ENCODE peak calls at places on chromosomes 6 and 20, in ten cellular contexts. E is LoVo; Y is posterior vena cava; I is activated CD4-positive, CD25-positive, alpha-beta regulatory T cell; Q is CD8-positive, alpha-beta memory T cell; G is type B pancreatic cell; U is NCI-H2081; T is brain microvascular endothelial cell; S is AG09309; R is activated naive CD4-positive, alpha-beta T cell. K is an unnamed sample.

GRCh38 chr6:35723587-35723986 is 13.2 kb upstream of the ARMC12 start:
- DNase-seq in E (no peak), Y (peak), I (no peak), Q (no peak), G (no peak), U (no peak), T (no peak), S (no peak), R (no peak), K (no peak)

GRCh38 chr6:168075216-168075615 is 3.8 kb downstream of the FRMD1 start:
- DNase-seq in E (no peak), Y (no peak), I (no peak), Q (no peak), G (no peak), U (no peak), T (no peak), S (no peak), R (no peak), K (no peak)

GRCh38 chr20:50023116-50023802 is 40.5 kb downstream of the SNAI1 start:
- DNase-seq in E (no peak), Y (no peak), I (no peak), Q (no peak), G (no peak), U (no peak), T (no peak), S (no peak), R (no peak), K (no peak)

GRCh38 chr20:5920581-5920980 is 29.8 kb downstream of the TRMT6 start:
- DNase-seq in E (no peak), Y (no peak), I (no peak), Q (no peak), G (no peak), U (no peak), T (no peak), S (no peak), R (no peak), K (no peak)

GRCh38 chr6:44701038-44701636 is 313.6 kb downstream of the CDC5L start:
- DNase-seq in E (no peak), Y (no peak), I (no peak), Q (no peak), G (no peak), U (no peak), T (no peak), S (no peak), R (no peak), K (no peak)

GRCh38 chr6:21219241-21219640 is 374.3 kb upstream of the SOX4 start:
- DNase-seq in E (no peak), Y (no peak), I (no peak), Q (no peak), G (no peak), U (no peak), T (no peak), S (no peak), R (no peak), K (no peak)

GRCh38 chr6:67433124-67433523 is 1202.0 kb upstream of the ADGRB3 start:
- DNase-seq in E (no peak), Y (no peak), I (no peak), Q (no peak), G (no peak), U (no peak), T (no peak), S (no peak), R (no peak), K (no peak)

GRCh38 chr20:36085686-36086267 is 68.8 kb upstream of the EPB41L1 start:
- DNase-seq in E (peak), Y (no peak), I (no peak), Q (no peak), G (no peak), U (no peak), T (peak), S (no peak), R (no peak), K (no peak)

GRCh38 chr6:114638346-114638745 is 295.5 kb upstream of the HS3ST5 start:
- DNase-seq in E (no peak), Y (no peak), I (no peak), Q (no peak), G (no peak), U (no peak), T (no peak), S (no peak), R (no peak), K (no peak)

GRCh38 chr6:53647437-53648094 is 18.0 kb downstream of the KLHL31 start:
- DNase-seq in E (no peak), Y (no peak), I (no peak), Q (peak), G (no peak), U (no peak), T (no peak), S (no peak), R (no peak), K (no peak)

GRCh38 chr20:22584922-22585785 is 782 bp upstream of the FOXA2 start:
- DNase-seq in E (peak), Y (no peak), I (no peak), Q (no peak), G (no peak), U (peak), T (no peak), S (no peak), R (no peak), K (no peak)

GRCh38 chr6:125868252-125868651 is 77.5 kb downstream of the NCOA7 start:
- DNase-seq in E (no peak), Y (no peak), I (no peak), Q (no peak), G (no peak), U (no peak), T (no peak), S (no peak), R (no peak), K (no peak)

GRCh38 chr20:8579060-8579459 is 447.0 kb downstream of the PLCB1 start:
- DNase-seq in E (no peak), Y (no peak), I (no peak), Q (no peak), G (no peak), U (no peak), T (no peak), S (no peak), R (no peak), K (no peak)

GRCh38 chr20:61128701-61129655 is 123.1 kb upstream of the CDH4 start:
- DNase-seq in E (no peak), Y (no peak), I (no peak), Q (no peak), G (no peak), U (no peak), T (no peak), S (no peak), R (no peak), K (no peak)

GRCh38 chr6:53593001-53593488 is 48.1 kb upstream of the GCLC start:
- DNase-seq in E (no peak), Y (no peak), I (no peak), Q (no peak), G (no peak), U (no peak), T (peak), S (peak), R (no peak), K (no peak)

GRCh38 chr6:26500102-26500501 is at the start of gene BTN1A1:
- DNase-seq in E (no peak), Y (no peak), I (no peak), Q (no peak), G (no peak), U (no peak), T (no peak), S (no peak), R (no peak), K (no peak)

GRCh38 chr6:117477988-117478852 is 4.3 kb upstream of the DCBLD1 start:
- DNase-seq in E (peak), Y (no peak), I (no peak), Q (peak), G (no peak), U (no peak), T (no peak), S (no peak), R (no peak), K (no peak)

GRCh38 chr6:111663692-111664564 is 58.2 kb upstream of the TRAF3IP2 start:
- DNase-seq in E (no peak), Y (peak), I (no peak), Q (no peak), G (no peak), U (no peak), T (no peak), S (no peak), R (no peak), K (no peak)

GRCh38 chr20:33840759-33841438 is 29.8 kb downstream of the CHMP4B start:
- DNase-seq in E (no peak), Y (no peak), I (no peak), Q (no peak), G (no peak), U (no peak), T (no peak), S (no peak), R (no peak), K (no peak)

K was measured in BJ.